ENCODE peak calls at places on chromosomes 6 and 20, in seven cellular contexts. Z is psoas muscle, N is neuronal stem cell, H is ovary, Y is cardiac fibroblast, S is nucleus accumbens, G is prostate gland. K is an unnamed sample.

GRCh38 chr6:21109421-21110178 is 484.0 kb upstream of the SOX4 start:
- DNase-seq in Z (no peak), N (no peak), H (no peak), Y (peak), S (no peak), G (no peak), K (no peak)

GRCh38 chr20:36472656-36473071 is 68.7 kb upstream of the MYL9 start:
- DNase-seq in Z (peak), N (no peak), H (peak), Y (no peak), S (no peak), G (peak), K (no peak)

GRCh38 chr6:136525586-136526195 is 24.5 kb downstream of the MAP7 start:
- DNase-seq in Z (no peak), N (no peak), H (no peak), Y (no peak), S (peak), G (no peak), K (no peak)

GRCh38 chr6:130872250-130873095 is 45.3 kb downstream of the SMLR1 start:
- DNase-seq in Z (peak), N (peak), H (peak), Y (peak), S (peak), G (peak), K (peak)

GRCh38 chr6:21019614-21020013 is 485.4 kb downstream of the CDKAL1 start:
- DNase-seq in Z (no peak), N (no peak), H (no peak), Y (peak), S (no peak), G (no peak), K (no peak)

GRCh38 chr6:56699066-56699654 is 56.5 kb upstream of the DST start:
- DNase-seq in Z (no peak), N (no peak), H (no peak), Y (peak), S (no peak), G (no peak), K (no peak)

GRCh38 chr6:166342293-166343156 is at the start of gene SFT2D1:
- DNase-seq in Z (peak), N (peak), H (peak), Y (peak), S (peak), G (peak), K (peak)

GRCh38 chr6:149905911-149906371 is 8.0 kb upstream of the RAET1E start:
- DNase-seq in Z (no peak), N (no peak), H (no peak), Y (no peak), S (no peak), G (no peak), K (no peak)

GRCh38 chr20:20480689-20481088 is 112.8 kb downstream of the INSM1 start:
- DNase-seq in Z (no peak), N (no peak), H (no peak), Y (peak), S (no peak), G (no peak), K (no peak)

GRCh38 chr6:138570716-138571020 is 71.4 kb upstream of the NHSL1 start:
- DNase-seq in Z (no peak), N (peak), H (no peak), Y (no peak), S (no peak), G (no peak), K (peak)

GRCh38 chr20:48302149-48302548 is 516.9 kb upstream of the SULF2 start:
- DNase-seq in Z (no peak), N (no peak), H (no peak), Y (no peak), S (no peak), G (no peak), K (no peak)

GRCh38 chr6:124962617-124963415 is 579 bp downstream of the RNF217 start:
- DNase-seq in Z (peak), N (no peak), H (peak), Y (peak), S (peak), G (peak), K (no peak)

GRCh38 chr6:1611322-1611571 is 1.5 kb downstream of the FOXC1 start:
- DNase-seq in Z (no peak), N (no peak), H (no peak), Y (peak), S (no peak), G (no peak), K (no peak)

GRCh38 chr6:88165877-88166492 is at the start of gene CNR1:
- DNase-seq in Z (peak), N (peak), H (no peak), Y (peak), S (no peak), G (peak), K (no peak)

GRCh38 chr6:47964994-47965393 is 146.0 kb downstream of the PTCHD4 start:
- DNase-seq in Z (no peak), N (no peak), H (no peak), Y (no peak), S (no peak), G (no peak), K (no peak)

GRCh38 chr20:24018796-24019195 is 30.2 kb upstream of the GGTLC1 start:
- DNase-seq in Z (no peak), N (no peak), H (no peak), Y (peak), S (no peak), G (no peak), K (no peak)

GRCh38 chr20:44532248-44532980 is 10.5 kb upstream of the SERINC3 start:
- DNase-seq in Z (no peak), N (no peak), H (peak), Y (no peak), S (peak), G (peak), K (no peak)

GRCh38 chr6:129661478-129662405 is 48.2 kb downstream of the ARHGAP18 start:
- DNase-seq in Z (no peak), N (no peak), H (no peak), Y (no peak), S (no peak), G (no peak), K (no peak)

GRCh38 chr6:100257661-100258395 is 206.9 kb downstream of the SIM1 start:
- DNase-seq in Z (no peak), N (peak), H (no peak), Y (peak), S (no peak), G (no peak), K (no peak)